ENCODE peak calls at places on chromosome 1, in nine cellular contexts. Z, N, Q, S, T, X, E, M and F are unnamed samples.
A peak's percentile ranks its signal among the peaks of the same experiment; 100 is the strongest.

GRCh38 chr1:29395724-29396437 is 159.6 kb downstream of the PTPRU start:
- DNase-seq in Z (no peak), N (no peak), Q (no peak), S (no peak), T (no peak), X (peak; percentile 43), E (no peak), M (no peak), F (no peak)

GRCh38 chr1:209673631-209674417 is 1.4 kb upstream of the G0S2 start:
- DNase-seq in Z (peak; percentile 41), N (no peak), Q (no peak), S (no peak), T (no peak), X (no peak), E (no peak), M (no peak), F (no peak)

GRCh38 chr1:91555821-91556531 is 55.3 kb downstream of the CDC7 start:
- DNase-seq in Z (no peak), N (no peak), Q (peak; percentile 25), S (peak; percentile 31), T (peak; percentile 69), X (peak; percentile 71), E (peak; percentile 58), M (no peak), F (peak; percentile 61)

GRCh38 chr1:66739401-66740157 is 12.7 kb upstream of the DYNLT5 start:
- DNase-seq in Z (no peak), N (no peak), Q (no peak), S (no peak), T (no peak), X (no peak), E (no peak), M (no peak), F (no peak)

GRCh38 chr1:235127774-235128452 is 724 bp downstream of the TOMM20 start:
- DNase-seq in Z (no peak), N (no peak), Q (no peak), S (no peak), T (no peak), X (no peak), E (no peak), M (no peak), F (no peak)

GRCh38 chr1:205711105-205712048 is 31.1 kb upstream of the SLC45A3 start:
- DNase-seq in Z (peak; percentile 85), N (peak; percentile 72), Q (peak; percentile 57), S (peak; percentile 20), T (peak; percentile 51), X (peak; percentile 79), E (peak; percentile 93), M (peak; percentile 75), F (peak; percentile 66)

GRCh38 chr1:57874426-57874825 is 450.6 kb upstream of the DAB1 start:
- DNase-seq in Z (no peak), N (no peak), Q (no peak), S (no peak), T (no peak), X (peak; percentile 7), E (no peak), M (no peak), F (no peak)

GRCh38 chr1:32870615-32871363 is at the start of gene FNDC5:
- DNase-seq in Z (no peak), N (peak; percentile 49), Q (no peak), S (no peak), T (no peak), X (peak; percentile 55), E (no peak), M (peak; percentile 92), F (no peak)

GRCh38 chr1:205523261-205523890 is 18.9 kb downstream of the CDK18 start:
- DNase-seq in Z (no peak), N (no peak), Q (no peak), S (no peak), T (no peak), X (no peak), E (no peak), M (no peak), F (no peak)

GRCh38 chr1:246058478-246058877 is 448.6 kb downstream of the SMYD3 start:
- DNase-seq in Z (no peak), N (no peak), Q (no peak), S (no peak), T (no peak), X (no peak), E (no peak), M (no peak), F (no peak)

GRCh38 chr1:22517936-22518335 is 45.4 kb upstream of the EPHA8 start:
- DNase-seq in Z (no peak), N (no peak), Q (no peak), S (no peak), T (no peak), X (no peak), E (no peak), M (no peak), F (no peak)

GRCh38 chr1:32695098-32695904 is 7.3 kb downstream of the SYNC start:
- DNase-seq in Z (peak; percentile 50), N (peak; percentile 82), Q (no peak), S (no peak), T (no peak), X (peak; percentile 77), E (peak; percentile 58), M (no peak), F (no peak)

GRCh38 chr1:218983848-218984247 is 189.8 kb upstream of the LYPLAL1 start:
- DNase-seq in Z (no peak), N (no peak), Q (no peak), S (no peak), T (no peak), X (no peak), E (no peak), M (peak; percentile 8), F (no peak)